ENCODE peak calls at places on chromosomes 16 and 17, in ten cellular contexts. F, B, J, D, S, Q, Z, L, X and H are unnamed samples.

GRCh38 chr17:46768540-46768870 is 50.0 kb downstream of the WNT3 start:
- DNase-seq in L (no peak), D (peak; percentile 12), Q (no peak), X (no peak), B (no peak), S (no peak), Z (no peak), J (no peak), F (no peak), H (no peak)

GRCh38 chr16:48591976-48592375 is 18.0 kb downstream of the N4BP1 start:
- DNase-seq in B (no peak), D (no peak), Q (no peak), X (no peak), S (no peak), Z (no peak), J (no peak), L (no peak), F (no peak), H (no peak)

GRCh38 chr17:54944796-54945195 is 23.7 kb downstream of the COX11 start:
- DNase-seq in F (peak; percentile 70), S (peak; percentile 17), Q (peak; percentile 43), L (peak; percentile 11), Z (no peak), D (no peak), X (no peak), B (no peak), J (no peak), H (peak; percentile 22)

GRCh38 chr17:7893226-7893880 is 4.8 kb downstream of the CHD3 start:
- DNase-seq in X (no peak), S (no peak), J (no peak), F (peak; percentile 8), L (no peak), D (no peak), Z (no peak), B (no peak), Q (no peak), H (no peak)

GRCh38 chr17:70987867-70988340 is 818.6 kb downstream of the KCNJ2 start:
- DNase-seq in J (no peak), S (no peak), L (no peak), Q (no peak), D (no peak), B (no peak), X (no peak), Z (no peak), F (peak; percentile 12), H (no peak)

GRCh38 chr16:52293209-52293608 is 253.7 kb downstream of the TOX3 start:
- DNase-seq in F (no peak), J (no peak), Z (no peak), B (no peak), X (no peak), L (no peak), D (no peak), Q (no peak), S (no peak), H (no peak)

GRCh38 chr16:17439580-17439979 is 31.2 kb downstream of the XYLT1 start:
- DNase-seq in F (no peak), Z (no peak), S (no peak), J (no peak), B (no peak), L (no peak), D (no peak), Q (no peak), X (no peak), H (no peak)

GRCh38 chr17:28331891-28332420 is 3.3 kb downstream of the IFT20 start:
- DNase-seq in S (no peak), B (no peak), Q (no peak), F (no peak), J (no peak), Z (no peak), D (no peak), X (peak; percentile 49), L (no peak), H (no peak)

GRCh38 chr17:76241205-76241539 is 879 bp upstream of the RNF157 start:
- DNase-seq in D (no peak), F (no peak), Q (no peak), L (no peak), B (no peak), S (peak; percentile 7), J (no peak), X (no peak), Z (no peak), H (peak; percentile 56)

GRCh38 chr16:78985736-78986605 is 614.6 kb downstream of the MAF start:
- DNase-seq in L (no peak), F (no peak), Z (no peak), S (no peak), Q (no peak), B (no peak), D (no peak), X (no peak), J (no peak), H (no peak)

GRCh38 chr16:70635356-70636016 is 10.9 kb upstream of the IL34 start:
- DNase-seq in F (peak; percentile 85), S (peak; percentile 82), B (no peak), Q (peak; percentile 69), X (no peak), Z (no peak), D (no peak), J (no peak), L (peak; percentile 91), H (peak; percentile 42)

DNA sequence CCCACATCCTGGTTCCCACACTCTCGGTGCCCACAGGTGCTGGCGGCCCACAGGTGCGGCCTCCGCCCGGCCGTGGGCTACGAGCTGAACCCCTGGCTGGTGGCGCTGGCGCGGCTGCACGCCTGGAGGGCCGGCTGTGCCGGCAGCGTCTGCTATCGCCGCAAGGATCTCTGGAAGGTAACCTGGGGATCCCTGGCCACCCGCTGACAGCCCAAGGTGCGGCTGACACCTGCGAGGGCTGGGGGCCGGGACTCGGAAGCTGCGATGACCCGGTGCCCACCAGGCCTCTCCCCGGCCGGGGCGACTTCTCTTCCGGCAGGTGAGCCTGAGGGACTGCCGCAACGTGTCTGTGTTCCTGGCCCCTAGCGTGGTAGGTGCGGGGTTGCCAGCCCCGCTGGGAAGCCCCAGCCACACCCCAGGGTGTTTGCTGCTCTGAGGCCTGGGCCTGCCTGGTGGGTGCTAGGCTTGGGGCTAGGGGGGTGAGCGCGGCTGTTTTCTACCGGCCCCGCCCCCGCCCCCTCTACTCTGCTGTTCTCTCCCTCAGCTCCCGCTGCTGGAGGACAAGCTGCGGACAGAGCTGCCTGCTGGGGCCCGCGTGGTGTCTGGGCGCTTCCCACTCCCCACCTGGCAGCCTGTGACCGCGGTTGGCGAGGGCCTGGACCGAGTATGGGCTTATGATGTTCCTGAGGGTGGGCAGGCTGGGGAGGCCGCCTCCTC is 977 bp downstream of the ANTKMT start:
- DNase-seq in X (no peak), Q (no peak), F (no peak), S (no peak), L (no peak), B (no peak), Z (no peak), J (no peak), D (no peak), H (no peak)
- TF ChIP-seq CTCF in X (no peak), Q (no peak), F (no peak), S (no peak), L (no peak), B (no peak), Z (no peak), J (no peak), D (no peak), H (no peak)

GRCh38 chr17:49224198-49224996 is 6.2 kb downstream of the PHOSPHO1 start:
- DNase-seq in J (no peak), Z (no peak), F (no peak), X (no peak), D (no peak), Q (no peak), B (peak; percentile 35), S (no peak), L (no peak), H (no peak)
- H3K4me3 ChIP-seq in J (no peak overlapping the region), Z (peak overlapping the region; percentile 42), F (no peak overlapping the region), X (peak overlapping the region; percentile 39), D (peak overlapping the region; percentile 14), Q (no peak overlapping the region), B (peak overlapping the region; percentile 5), S (no peak overlapping the region), L (no peak overlapping the region), H (no peak overlapping the region)

GRCh38 chr16:82034981-82035612 is at the start of gene HSD17B2:
- DNase-seq in Z (no peak), B (peak; percentile 64), J (no peak), L (no peak), D (peak; percentile 74), F (peak; percentile 53), Q (peak; percentile 15), S (no peak), X (no peak), H (peak; percentile 79)

GRCh38 chr16:82033683-82034300 is 1.3 kb upstream of the HSD17B2 start:
- DNase-seq in Q (no peak), S (no peak), D (no peak), X (no peak), J (no peak), Z (no peak), B (peak; percentile 51), F (no peak), L (no peak), H (no peak)

GRCh38 chr16:82027629-82028035 is 7.4 kb upstream of the HSD17B2 start:
- DNase-seq in J (no peak), D (no peak), B (peak; percentile 29), X (no peak), Q (no peak), Z (no peak), S (no peak), L (no peak), F (no peak), H (no peak)

GRCh38 chr16:82033006-82033405 is 2.0 kb upstream of the HSD17B2 start:
- DNase-seq in Z (no peak), Q (no peak), B (no peak), D (peak; percentile 70), L (no peak), F (no peak), S (no peak), J (peak; percentile 36), X (no peak), H (no peak)

DNA sequence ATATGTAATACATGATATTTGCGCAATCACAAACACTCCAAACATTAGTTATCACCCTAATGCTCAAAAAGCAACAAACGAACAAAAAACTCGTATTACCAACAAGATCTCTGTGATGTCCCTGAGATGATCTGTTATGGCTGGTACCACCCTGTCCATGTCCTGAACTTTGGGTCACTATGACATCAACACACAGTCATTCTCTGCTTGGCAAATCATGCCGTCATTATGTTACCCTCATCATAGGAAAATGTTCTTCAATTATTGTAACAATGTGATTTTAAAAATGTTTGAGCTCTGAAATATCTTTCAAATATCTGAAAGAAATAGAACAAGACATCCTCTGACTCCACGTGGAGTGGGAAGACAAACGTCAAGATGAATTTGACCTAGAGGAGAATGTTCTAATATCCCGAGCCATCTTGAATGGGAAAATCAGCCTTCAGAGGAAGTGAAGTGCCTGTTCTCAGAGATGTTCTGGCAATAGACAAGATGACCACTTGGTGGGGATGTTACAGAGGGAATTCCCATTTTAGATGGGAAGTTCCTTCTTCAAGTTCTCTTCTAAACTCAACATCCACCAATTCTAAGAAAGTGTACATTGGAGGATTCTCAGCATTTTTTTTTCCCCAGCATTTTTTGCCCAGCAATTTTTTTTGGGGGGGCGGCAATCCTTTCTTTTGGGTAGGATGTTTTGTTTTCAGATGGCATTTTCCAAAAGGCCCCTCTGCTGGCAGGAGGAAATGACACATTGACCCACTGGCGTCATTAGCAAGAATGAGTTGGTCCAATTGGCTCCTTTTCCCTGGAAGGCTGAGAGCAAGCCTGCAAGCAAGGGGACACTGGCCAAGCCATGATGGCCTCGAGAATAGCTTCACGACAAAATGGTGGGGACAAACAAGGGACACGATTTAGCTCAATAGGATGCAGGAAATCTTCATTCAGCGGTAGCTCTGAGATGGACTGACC is 3.7 kb upstream of the HSD17B2 start:
- DNase-seq in D (peak; percentile 48), B (peak; percentile 78), Q (peak; percentile 78), J (no peak), X (no peak), F (peak; percentile 70), Z (no peak), S (peak; percentile 68), L (peak; percentile 63), H (peak; percentile 86)
- TF ChIP-seq CTCF in D (peak; percentile 45), B (peak; percentile 70), Q (peak; percentile 71), J (peak; percentile 28), X (no peak), F (peak; percentile 66), Z (no peak), S (peak; percentile 51), L (peak; percentile 55), H (peak; percentile 78)

GRCh38 chr16:75506567-75506966 is 11.3 kb upstream of the CHST6 start:
- DNase-seq in S (peak; percentile 90), J (peak; percentile 46), X (peak; percentile 79), L (peak; percentile 92), Z (no peak), B (no peak), D (peak; percentile 42), F (peak; percentile 68), Q (peak; percentile 69), H (peak; percentile 82)
- H3K4me3 ChIP-seq in S (no peak overlapping the region), J (no peak overlapping the region), X (no peak overlapping the region), L (no peak overlapping the region), Z (no peak overlapping the region), B (no peak overlapping the region), D (no peak overlapping the region), F (no peak overlapping the region), Q (no peak overlapping the region), H (no peak overlapping the region)